ENCODE peak calls at places on chromosomes 13 and 19, in nine cellular contexts. R is BE2C, L is breast epithelium, N is left ventricle myocardium inferior, F is OCI-LY7, Q is PC-3, K is mucosa of descending colon, O is heart right ventricle, Y is cardiac muscle cell. C is an unnamed sample.

GRCh38 chr19:27922970-27923369 is 1290.0 kb downstream of the UQCRFS1 start:
- DNase-seq in L (no peak), K (no peak), Y (no peak), R (no peak), N (no peak), F (no peak), O (no peak), Q (no peak), C (no peak)

GRCh38 chr19:27780367-27781065 is 1432.4 kb downstream of the UQCRFS1 start:
- DNase-seq in R (no peak), O (no peak), Q (no peak), K (no peak), L (no peak), Y (no peak), F (no peak), N (no peak), C (no peak)

GRCh38 chr19:39506944-39507714 is 7.8 kb upstream of the SELENOV start:
- DNase-seq in R (peak; percentile 82), Q (peak; percentile 67), K (peak; percentile 49), L (no peak), F (peak; percentile 30), Y (peak; percentile 88), N (no peak), O (no peak), C (peak; percentile 23)

GRCh38 chr13:30366083-30366482 is 56.2 kb upstream of the UBE2L5 start:
- DNase-seq in Q (no peak), N (no peak), F (no peak), Y (no peak), L (no peak), K (no peak), R (no peak), O (no peak), C (no peak)

GRCh38 chr13:28475916-28476725 is 18.8 kb downstream of the FLT1 start:
- DNase-seq in Y (no peak), R (no peak), K (no peak), O (no peak), Q (peak; percentile 74), N (no peak), L (no peak), F (no peak), C (no peak)

GRCh38 chr19:43631491-43631890 is 8.2 kb downstream of the CADM4 start:
- DNase-seq in K (no peak), Y (no peak), N (no peak), O (no peak), R (no peak), Q (no peak), F (no peak), L (no peak), C (no peak)

GRCh38 chr13:41985788-41986508 is 25.0 kb upstream of the VWA8 start:
- DNase-seq in K (no peak), Y (no peak), L (no peak), Q (peak; percentile 13), N (no peak), R (no peak), F (no peak), O (no peak), C (no peak)

GRCh38 chr13:48223016-48223385 is 10.0 kb upstream of the ITM2B start:
- DNase-seq in F (no peak), L (no peak), Q (no peak), Y (no peak), R (no peak), O (no peak), N (no peak), K (no peak), C (no peak)

GRCh38 chr19:48900477-48901452 is 653 bp downstream of the NUCB1 start:
- DNase-seq in N (no peak), F (peak; percentile 63), R (no peak), Y (no peak), K (no peak), L (peak; percentile 32), Q (peak; percentile 23), O (no peak), C (no peak)

GRCh38 chr19:50639121-50640112 is at the start of gene SYT3:
- DNase-seq in Q (peak; percentile 33), N (peak; percentile 36), K (peak; percentile 33), Y (peak; percentile 80), O (peak; percentile 50), R (peak; percentile 79), F (no peak), L (no peak), C (peak; percentile 9)

GRCh38 chr13:98507060-98507797 is 69.7 kb downstream of the STK24 start:
- DNase-seq in K (peak; percentile 63), Q (peak; percentile 9), R (peak; percentile 75), O (peak; percentile 75), Y (peak; percentile 86), L (peak; percentile 76), N (peak; percentile 72), F (no peak), C (no peak)

GRCh38 chr19:55443045-55443823 is at the start of gene SHISA7:
- DNase-seq in Q (peak; percentile 23), R (no peak), N (no peak), O (no peak), K (no peak), Y (no peak), F (no peak), L (no peak), C (no peak)

GRCh38 chr13:20566424-20566916 is 487 bp upstream of the IFT88 start:
- DNase-seq in Q (peak; percentile 89), N (no peak), O (no peak), R (no peak), F (no peak), Y (no peak), K (no peak), L (peak; percentile 40), C (no peak)

GRCh38 chr13:41019578-41020347 is 647 bp upstream of the ELF1 start:
- DNase-seq in N (no peak), Y (no peak), O (no peak), L (no peak), Q (no peak), K (peak; percentile 33), R (no peak), F (no peak), C (no peak)

GRCh38 chr19:53455828-53456227 is 11.7 kb upstream of the ZNF813 start:
- DNase-seq in O (no peak), Q (no peak), R (no peak), F (no peak), K (no peak), N (no peak), L (no peak), Y (no peak), C (no peak)
- H3K9me3 ChIP-seq in O (peaks cover 6% of the 10 kb centered on the region), Q (peaks cover 70% of the 10 kb centered on the region), R (no peaks in the 10 kb centered on the region), F (peaks cover 44% of the 10 kb centered on the region), K (peaks cover 98% of the 10 kb centered on the region), N (peaks cover 69% of the 10 kb centered on the region), L (peaks cover 66% of the 10 kb centered on the region), Y (no peaks in the 10 kb centered on the region), C (peaks cover 55% of the 10 kb centered on the region)

GRCh38 chr19:40565355-40565754 is 11.3 kb upstream of the SHKBP1 start:
- DNase-seq in Y (no peak), R (no peak), O (no peak), F (no peak), N (no peak), K (no peak), L (no peak), Q (no peak), C (no peak)

GRCh38 chr19:40560092-40560507 is 16.6 kb upstream of the SHKBP1 start:
- DNase-seq in Q (no peak), N (no peak), O (no peak), L (no peak), F (no peak), Y (no peak), R (no peak), K (no peak), C (no peak)

GRCh38 chr19:40559394-40559793 is 17.3 kb upstream of the SHKBP1 start:
- DNase-seq in L (no peak), Q (no peak), R (no peak), K (no peak), F (no peak), N (no peak), O (no peak), Y (no peak), C (no peak)

GRCh38 chr19:40565910-40566495 is 10.7 kb upstream of the SHKBP1 start:
- DNase-seq in Q (no peak), O (no peak), N (no peak), K (no peak), Y (no peak), F (no peak), L (no peak), R (peak; percentile 39), C (no peak)

GRCh38 chr19:40561947-40562346 is 14.7 kb upstream of the SHKBP1 start:
- DNase-seq in N (no peak), R (no peak), F (no peak), Q (no peak), L (no peak), K (no peak), O (no peak), Y (no peak), C (no peak)
- H3K9me3 ChIP-seq in N (no peaks in the 10 kb centered on the region), R (no peaks in the 10 kb centered on the region), F (no peaks in the 10 kb centered on the region), Q (no peaks in the 10 kb centered on the region), L (no peaks in the 10 kb centered on the region), K (no peaks in the 10 kb centered on the region), O (no peaks in the 10 kb centered on the region), Y (no peaks in the 10 kb centered on the region), C (no peaks in the 10 kb centered on the region)

DNA sequence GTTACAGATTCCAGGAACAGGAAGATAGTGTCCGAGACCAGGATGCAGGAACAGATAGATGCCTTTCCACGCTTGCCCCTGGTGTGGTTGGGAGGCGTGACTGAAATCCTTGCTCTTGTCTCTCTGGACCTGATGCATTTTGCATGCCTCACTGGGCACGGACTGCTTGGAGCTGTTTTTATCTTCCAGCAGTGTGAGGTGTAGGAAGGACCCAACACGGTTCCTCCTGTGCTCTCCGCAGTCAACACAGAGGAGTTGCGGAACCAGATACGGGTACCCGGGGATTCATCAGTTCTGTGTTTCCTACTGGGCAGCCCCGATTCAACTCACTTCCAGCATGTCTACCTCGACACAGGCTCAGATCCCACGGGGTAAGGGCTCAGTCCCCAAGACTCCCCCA is 6.5 kb downstream of the DOT1L start:
- DNase-seq in N (no peak), K (no peak), O (no peak), L (no peak), Q (no peak), R (peak; percentile 44), F (no peak), Y (no peak), C (no peak)
- H3K9me3 ChIP-seq in N (no peaks in the 10 kb centered on the region), K (no peaks in the 10 kb centered on the region), O (no peaks in the 10 kb centered on the region), L (no peaks in the 10 kb centered on the region), Q (no peaks in the 10 kb centered on the region), R (no peaks in the 10 kb centered on the region), F (no peaks in the 10 kb centered on the region), Y (no peaks in the 10 kb centered on the region), C (no peaks in the 10 kb centered on the region)

GRCh38 chr19:11832253-11832912 is 16.1 kb upstream of the ZNF439 start:
- DNase-seq in N (no peak), O (no peak), Y (no peak), L (no peak), Q (no peak), K (no peak), F (no peak), R (no peak), C (no peak)
- H3K9me3 ChIP-seq in N (peaks cover 93% of the 10 kb centered on the region), O (peaks cover 21% of the 10 kb centered on the region), Y (peaks cover 6% of the 10 kb centered on the region), L (peaks cover 72% of the 10 kb centered on the region), Q (peaks cover 73% of the 10 kb centered on the region), K (peaks cover 77% of the 10 kb centered on the region), F (peaks cover 4% of the 10 kb centered on the region), R (peaks cover 7% of the 10 kb centered on the region), C (peaks cover 41% of the 10 kb centered on the region)